ENCODE peak calls at places on chromosome 21, in six cellular contexts. S, M, P, H, V and Y are unnamed samples.
A peak's percentile ranks its signal among the peaks of the same experiment; 100 is the strongest.

GRCh38 chr21:46206163-46207005 is 22.1 kb upstream of the SPATC1L start:
- DNase-seq in P (no peak), M (peak; percentile 20), V (no peak), H (peak; percentile 13), S (peak; percentile 53), Y (no peak)

GRCh38 chr21:31203371-31204054 is 140.5 kb downstream of the TIAM1 start:
- DNase-seq in H (no peak), P (no peak), M (no peak), S (no peak), V (no peak), Y (no peak)

GRCh38 chr21:45529785-45530422 is 12.3 kb downstream of the SLC19A1 start:
- DNase-seq in S (peak; percentile 43), P (no peak), M (peak; percentile 32), V (no peak), H (no peak), Y (no peak)

GRCh38 chr21:42641311-42642218 is 11.9 kb upstream of the PDE9A start:
- DNase-seq in M (no peak), S (peak; percentile 78), P (no peak), H (no peak), V (no peak), Y (no peak)

GRCh38 chr21:37551406-37552355 is 185.1 kb downstream of the DYRK1A start:
- DNase-seq in V (no peak), P (no peak), S (no peak), M (no peak), H (no peak), Y (no peak)

GRCh38 chr21:27021046-27021445 is 54.2 kb upstream of the ADAMTS5 start:
- DNase-seq in M (no peak), H (no peak), P (no peak), S (no peak), V (no peak), Y (no peak)

GRCh38 chr21:14886001-14886400 is 178.8 kb downstream of the NRIP1 start:
- DNase-seq in V (no peak), H (no peak), S (no peak), P (no peak), M (no peak), Y (no peak)

GRCh38 chr21:45917241-45917640 is 64.3 kb upstream of the COL6A1 start:
- DNase-seq in S (peak; percentile 44), M (no peak), V (no peak), H (no peak), P (no peak), Y (no peak)

GRCh38 chr21:46480466-46480865 is 21.8 kb downstream of the DIP2A start:
- DNase-seq in H (no peak), M (no peak), V (no peak), S (no peak), P (no peak), Y (no peak)

GRCh38 chr21:46599251-46599572 is 5.7 kb downstream of the S100B start:
- DNase-seq in S (no peak), M (no peak), V (no peak), H (no peak), P (no peak), Y (no peak)

GRCh38 chr21:25568230-25568629 is 39.1 kb downstream of the MRPL39 start:
- DNase-seq in P (peak; percentile 11), S (peak; percentile 73), M (no peak), V (no peak), H (peak; percentile 43), Y (no peak)

GRCh38 chr21:14550200-14550599 is 4.1 kb upstream of the SAMSN1 start:
- DNase-seq in P (no peak), H (no peak), S (no peak), V (no peak), M (no peak), Y (no peak)

GRCh38 chr21:25456672-25457071 is 150.6 kb downstream of the MRPL39 start:
- DNase-seq in V (no peak), S (no peak), M (no peak), H (no peak), P (no peak), Y (no peak)

GRCh38 chr21:38228115-38228514 is 28.7 kb upstream of the KCNJ15 start:
- DNase-seq in P (no peak), V (no peak), M (no peak), S (no peak), H (no peak), Y (no peak)

GRCh38 chr21:37269481-37269880 is 2.3 kb upstream of the VPS26C start:
- DNase-seq in V (no peak), S (no peak), H (no peak), P (no peak), M (no peak), Y (no peak)

GRCh38 chr21:29215709-29216108 is 83.0 kb upstream of the BACH1 start:
- DNase-seq in M (no peak), H (no peak), S (no peak), P (no peak), V (no peak), Y (no peak)

GRCh38 chr21:29221259-29221744 is 77.4 kb upstream of the BACH1 start:
- DNase-seq in P (no peak), M (no peak), H (no peak), S (no peak), V (no peak), Y (no peak)

GRCh38 chr21:29218749-29219148 is 80.0 kb upstream of the BACH1 start:
- DNase-seq in M (no peak), H (no peak), P (no peak), V (no peak), S (no peak), Y (no peak)

GRCh38 chr21:29217818-29218252 is 80.9 kb upstream of the BACH1 start:
- DNase-seq in V (no peak), S (no peak), P (no peak), M (no peak), H (no peak), Y (no peak)

DNA sequence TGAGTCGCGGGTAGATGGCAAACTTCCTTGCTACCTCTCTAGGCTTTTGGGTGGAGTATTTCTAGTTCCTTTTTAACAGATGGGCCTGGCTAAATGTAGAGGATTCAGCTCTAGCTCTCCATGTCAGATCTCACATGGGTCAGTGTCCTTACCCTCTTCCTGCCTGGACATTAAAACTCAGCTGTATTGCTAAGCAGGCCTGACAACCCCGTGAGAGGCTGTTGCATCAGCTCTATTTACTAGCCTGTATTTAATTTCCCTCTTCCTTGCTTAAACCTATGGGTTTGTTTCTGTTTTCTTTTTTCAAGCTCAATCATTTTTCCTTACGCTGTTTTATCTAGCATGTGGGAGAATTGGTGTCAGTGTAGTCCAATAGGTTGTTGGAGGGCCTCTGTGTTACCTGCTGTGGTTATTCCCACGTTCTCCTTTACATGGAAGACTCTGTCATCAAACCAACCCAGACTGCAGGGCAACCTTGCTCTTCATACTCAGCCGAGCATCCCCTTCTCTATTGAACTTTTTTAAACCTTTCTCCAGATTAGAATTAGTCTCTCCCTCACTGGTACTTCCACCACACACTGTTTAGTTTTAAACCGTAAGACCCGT is 79.5 kb upstream of the BACH1 start:
- DNase-seq in H (peak; percentile 61), M (no peak), V (no peak), S (no peak), P (no peak), Y (no peak)
- H3K27ac ChIP-seq in H (no peak overlapping the region), M (no peak overlapping the region), V (no peak overlapping the region), S (no peak overlapping the region), P (no peak overlapping the region), Y (no peak overlapping the region)

GRCh38 chr21:44018813-44019567 is 6.9 kb downstream of the TRAPPC10 start:
- DNase-seq in M (no peak), S (no peak), H (no peak), V (peak; percentile 21), P (no peak), Y (no peak)
- H3K27ac ChIP-seq in M (no peak overlapping the region), S (no peak overlapping the region), H (no peak overlapping the region), V (no peak overlapping the region), P (no peak overlapping the region), Y (no peak overlapping the region)

GRCh38 chr21:32717851-32718316 is 9.9 kb downstream of the SYNJ1 start:
- DNase-seq in V (no peak), H (no peak), P (no peak), M (no peak), S (no peak), Y (no peak)
- H3K27ac ChIP-seq in V (no peak overlapping the region), H (no peak overlapping the region), P (no peak overlapping the region), M (no peak overlapping the region), S (peak overlapping the region; percentile 47), Y (no peak overlapping the region)

GRCh38 chr21:34948157-34948556 is 100.9 kb downstream of the RUNX1 start:
- DNase-seq in P (no peak), M (no peak), V (no peak), S (no peak), H (no peak), Y (no peak)

GRCh38 chr21:34952701-34953100 is 96.4 kb downstream of the RUNX1 start:
- DNase-seq in P (no peak), V (no peak), M (no peak), H (no peak), S (no peak), Y (no peak)

GRCh38 chr21:34949045-34949444 is 100.1 kb downstream of the RUNX1 start:
- DNase-seq in M (no peak), H (no peak), V (no peak), S (no peak), P (no peak), Y (no peak)

GRCh38 chr21:34949499-34949898 is 99.6 kb downstream of the RUNX1 start:
- DNase-seq in P (no peak), S (no peak), M (no peak), H (no peak), V (no peak), Y (no peak)

GRCh38 chr21:34950980-34951379 is 98.1 kb downstream of the RUNX1 start:
- DNase-seq in V (no peak), M (no peak), S (no peak), P (no peak), H (no peak), Y (no peak)
- H3K27ac ChIP-seq in V (no peak overlapping the region), M (no peak overlapping the region), S (no peak overlapping the region), P (no peak overlapping the region), H (no peak overlapping the region), Y (no peak overlapping the region)

DNA sequence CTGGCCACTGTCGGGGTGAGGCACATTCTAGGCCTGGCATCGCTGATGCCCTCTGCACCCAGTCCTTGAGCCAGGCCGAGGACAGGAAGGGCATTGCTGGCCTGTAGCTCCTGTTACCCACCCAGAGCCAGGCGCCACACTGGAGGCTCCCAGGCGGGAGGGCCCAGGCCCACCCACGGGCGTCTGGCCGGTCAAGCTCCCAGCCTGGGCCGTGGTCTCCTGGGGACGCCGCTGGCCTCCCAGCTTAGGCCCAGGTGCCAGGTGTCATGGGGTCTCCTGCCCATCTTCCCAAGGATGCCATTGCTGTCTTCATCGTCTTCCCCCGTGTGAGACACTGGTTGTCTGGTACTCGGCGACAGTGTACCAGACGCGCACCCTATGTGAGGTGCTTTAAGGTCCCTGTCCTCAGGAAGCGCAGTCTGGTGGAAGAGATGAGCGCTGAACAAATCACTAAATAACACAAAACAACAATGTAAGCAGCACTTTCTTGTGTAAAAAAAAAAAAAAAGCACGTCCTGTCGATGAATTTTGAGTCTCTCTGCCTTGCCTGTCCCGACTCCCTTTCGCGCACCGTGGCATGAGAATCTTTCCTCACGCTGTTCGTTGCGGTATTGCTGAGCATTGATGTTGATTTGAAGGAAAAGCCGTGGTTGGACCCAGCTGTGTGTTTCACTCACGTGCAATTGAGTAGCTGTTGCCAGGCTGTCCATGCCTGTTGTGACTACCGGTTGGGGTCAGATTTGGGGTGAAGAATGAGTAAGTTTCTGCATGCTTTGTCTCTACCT is 27.0 kb upstream of the TRAPPC10 start:
- DNase-seq in V (no peak), M (no peak), P (no peak), H (no peak), S (peak; percentile 15), Y (no peak)
- H3K27ac ChIP-seq in V (no peak overlapping the region), M (peak overlapping the region; percentile 75), P (no peak overlapping the region), H (no peak overlapping the region), S (no peak overlapping the region), Y (no peak overlapping the region)

GRCh38 chr21:34801519-34802132 is 132.8 kb downstream of the CLIC6 start:
- DNase-seq in S (no peak), H (no peak), P (no peak), V (no peak), M (no peak), Y (no peak)
- H3K27ac ChIP-seq in S (no peak overlapping the region), H (no peak overlapping the region), P (no peak overlapping the region), V (no peak overlapping the region), M (no peak overlapping the region), Y (no peak overlapping the region)